ENCODE peak calls at places on chromosomes 4 and X, in six cellular contexts. H is gastrocnemius medialis; T is heart left ventricle; R is SK-N-SH; P is left ventricle myocardium inferior; W is CD8-positive, alpha-beta memory T cell. L is an unnamed sample. For H3K4me1, the result is how much of the 10 kb centered on the place peaks cover.

GRCh38 chrX:3468031-3468430 is 121.6 kb upstream of the MXRA5 start:
- DNase-seq in H (no peak), W (no peak), R (no peak), T (no peak), P (no peak), L (no peak)

GRCh38 chr4:26762650-26763049 is 98.0 kb upstream of the STIM2 start:
- DNase-seq in H (no peak), R (no peak), T (no peak), P (no peak), W (no peak), L (no peak)

GRCh38 chr4:121706595-121707021 is 9.8 kb upstream of the ANXA5 start:
- DNase-seq in H (no peak), T (no peak), R (no peak), P (no peak), W (peak), L (no peak)

GRCh38 chr4:5423670-5424069 is 284.7 kb downstream of the EVC2 start:
- DNase-seq in H (no peak), P (no peak), W (no peak), R (no peak), T (no peak), L (no peak)

GRCh38 chrX:47138171-47138570 is 6.3 kb downstream of the NDUFB11 start:
- DNase-seq in T (no peak), W (no peak), P (no peak), R (no peak), H (no peak), L (no peak)

GRCh38 chr4:15066140-15066539 is 63.9 kb downstream of the CPEB2 start:
- DNase-seq in P (no peak), W (no peak), R (no peak), H (no peak), T (no peak), L (no peak)

GRCh38 chrX:9681422-9681821 is 84.2 kb downstream of the GPR143 start:
- DNase-seq in R (no peak), H (no peak), W (no peak), T (no peak), P (no peak), L (no peak)

GRCh38 chr4:140943887-140944515 is 187.8 kb upstream of the TBC1D9 start:
- DNase-seq in W (no peak), P (no peak), T (no peak), R (no peak), H (no peak), L (no peak)

GRCh38 chrX:21996872-21997271 is 35.3 kb upstream of the PHEX start:
- DNase-seq in R (no peak), W (no peak), T (no peak), H (peak), P (no peak), L (no peak)

GRCh38 chrX:23465985-23466384 is 131.3 kb downstream of the PTCHD1 start:
- DNase-seq in R (no peak), T (no peak), H (no peak), W (no peak), P (no peak), L (no peak)

GRCh38 chr4:3827616-3828492 is 61.7 kb downstream of the ADRA2C start:
- DNase-seq in T (peak), H (no peak), W (no peak), P (peak), R (peak), L (no peak)
- H3K27ac ChIP-seq in T (peak), H (no peak), W (no peak), P (peak), R (no peak), L (no peak)

GRCh38 chrX:31154941-31155340 is 83.1 kb upstream of the FTHL17 start:
- DNase-seq in T (no peak), R (peak), W (no peak), H (no peak), P (no peak), L (no peak)
- H3K4me1 ChIP-seq in T (under half), R (under half), W (under half), H (under half), P (under half), L (under half)

GRCh38 chrX:123217728-123218127 is 33.6 kb downstream of the GRIA3 start:
- DNase-seq in R (no peak), W (no peak), T (no peak), H (no peak), P (no peak), L (no peak)

GRCh38 chrX:123219916-123220315 is 35.8 kb downstream of the GRIA3 start:
- DNase-seq in T (peak), H (peak), R (peak), W (no peak), P (peak), L (no peak)

GRCh38 chrX:123215397-123216089 is 31.5 kb downstream of the GRIA3 start:
- DNase-seq in R (no peak), P (peak), W (no peak), H (no peak), T (peak), L (no peak)

GRCh38 chrX:123222920-123223319 is 38.8 kb downstream of the GRIA3 start:
- DNase-seq in R (no peak), W (no peak), H (no peak), T (no peak), P (no peak), L (no peak)

GRCh38 chrX:123217077-123217476 is 33.0 kb downstream of the GRIA3 start:
- DNase-seq in R (no peak), W (no peak), H (peak), P (no peak), T (peak), L (no peak)
- H3K27ac ChIP-seq in R (no peak), W (no peak), H (no peak), P (peak), T (no peak), L (no peak)

DNA sequence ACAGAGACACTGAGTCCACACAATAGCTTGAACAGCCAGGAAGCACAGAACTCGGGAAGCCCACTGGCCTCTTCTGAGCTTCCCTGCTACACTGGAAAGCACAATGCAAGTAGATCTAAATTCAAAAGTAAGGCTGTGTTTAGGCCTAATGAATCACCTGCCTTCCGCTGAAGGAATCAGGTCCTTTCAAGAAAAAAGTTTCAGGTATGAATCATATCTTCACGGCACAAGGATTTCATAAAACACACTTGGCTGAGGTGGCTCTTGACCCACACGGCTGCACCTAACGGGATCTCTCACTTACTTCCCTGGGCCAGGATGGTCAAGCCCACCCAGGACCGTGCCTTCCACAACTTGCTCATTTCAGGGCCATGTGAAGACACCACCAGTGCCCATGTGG is 59.3 kb downstream of the IRF2 start:
- DNase-seq in H (no peak), T (no peak), W (no peak), R (no peak), P (no peak), L (no peak)
- H3K4me1 ChIP-seq in H (under half), T (half or more), W (under half), R (under half), P (half or more), L (under half)

GRCh38 chr4:30941641-30942040 is 221.5 kb downstream of the PCDH7 start:
- DNase-seq in R (no peak), W (no peak), P (no peak), H (no peak), T (no peak), L (no peak)

GRCh38 chr4:30948653-30949052 is 228.5 kb downstream of the PCDH7 start:
- DNase-seq in P (no peak), W (no peak), T (no peak), R (no peak), H (no peak), L (no peak)

GRCh38 chr4:30946288-30946687 is 226.1 kb downstream of the PCDH7 start:
- DNase-seq in R (no peak), H (no peak), P (no peak), T (no peak), W (no peak), L (no peak)

GRCh38 chr4:30943356-30943755 is 223.2 kb downstream of the PCDH7 start:
- DNase-seq in H (no peak), T (no peak), R (no peak), W (no peak), P (no peak), L (no peak)

GRCh38 chr4:30945586-30945985 is 225.4 kb downstream of the PCDH7 start:
- DNase-seq in T (peak), W (no peak), P (no peak), H (no peak), R (no peak), L (no peak)
- H3K27ac ChIP-seq in T (no peak), W (no peak), P (no peak), H (no peak), R (no peak), L (no peak)

GRCh38 chr4:115272585-115272984 is 159.2 kb upstream of the NDST4 start:
- DNase-seq in R (no peak), H (no peak), T (no peak), P (no peak), W (no peak), L (no peak)
- H3K4me1 ChIP-seq in R (under half), H (under half), T (under half), P (under half), W (under half), L (under half)

L was measured in tibial nerve.